ENCODE peak calls at places on chromosomes 3 and 15, in eight cellular contexts. One of them, this sample, is unnamed.

GRCh38 chr3:16370872-16371740 is 106.1 kb downstream of the OXNAD1 start:
- DNase-seq in HL-60: no peak
- DNase-seq in SK-N-SH: no peak
- DNase-seq in GM23338: peak
- DNase-seq in HepG2: no peak
- DNase-seq in A549: no peak
- DNase-seq in GM12878: no peak
- DNase-seq in HCT116: no peak
- DNase-seq in this sample: no peak

GRCh38 chr3:189304465-189305341 is 132.9 kb downstream of the TPRG1 start:
- DNase-seq in HL-60: no peak
- DNase-seq in SK-N-SH: no peak
- DNase-seq in GM23338: peak
- DNase-seq in HepG2: no peak
- DNase-seq in A549: peak
- DNase-seq in GM12878: no peak
- DNase-seq in HCT116: no peak
- DNase-seq in this sample: peak

GRCh38 chr3:156298938-156299337 is 178.6 kb downstream of the KCNAB1 start:
- DNase-seq in HL-60: no peak
- DNase-seq in SK-N-SH: no peak
- DNase-seq in GM23338: no peak
- DNase-seq in HepG2: no peak
- DNase-seq in A549: no peak
- DNase-seq in GM12878: no peak
- DNase-seq in HCT116: no peak
- DNase-seq in this sample: no peak

GRCh38 chr3:71425491-71426071 is 157.9 kb downstream of the FOXP1 start:
- DNase-seq in HL-60: no peak
- DNase-seq in SK-N-SH: no peak
- DNase-seq in GM23338: no peak
- DNase-seq in HepG2: no peak
- DNase-seq in A549: no peak
- DNase-seq in GM12878: no peak
- DNase-seq in HCT116: no peak
- DNase-seq in this sample: no peak

GRCh38 chr3:169362261-169362660 is 301.3 kb downstream of the MECOM start:
- DNase-seq in HL-60: no peak
- DNase-seq in SK-N-SH: no peak
- DNase-seq in GM23338: no peak
- DNase-seq in HepG2: no peak
- DNase-seq in A549: no peak
- DNase-seq in GM12878: no peak
- DNase-seq in HCT116: no peak
- DNase-seq in this sample: no peak

GRCh38 chr3:25711090-25711489 is 46.4 kb upstream of the TOP2B start:
- DNase-seq in HL-60: no peak
- DNase-seq in SK-N-SH: no peak
- DNase-seq in GM23338: no peak
- DNase-seq in HepG2: no peak
- DNase-seq in A549: no peak
- DNase-seq in GM12878: no peak
- DNase-seq in HCT116: no peak
- DNase-seq in this sample: no peak

GRCh38 chr3:27323087-27323570 is 46.1 kb downstream of the NEK10 start:
- DNase-seq in HL-60: no peak
- DNase-seq in SK-N-SH: no peak
- DNase-seq in GM23338: no peak
- DNase-seq in HepG2: no peak
- DNase-seq in A549: no peak
- DNase-seq in GM12878: no peak
- DNase-seq in HCT116: no peak
- DNase-seq in this sample: no peak

GRCh38 chr3:62242846-62243245 is 130.5 kb downstream of the FEZF2 start:
- DNase-seq in HL-60: no peak
- DNase-seq in SK-N-SH: no peak
- DNase-seq in GM23338: peak
- DNase-seq in HepG2: no peak
- DNase-seq in A549: no peak
- DNase-seq in GM12878: no peak
- DNase-seq in HCT116: no peak
- DNase-seq in this sample: no peak

GRCh38 chr15:29043731-29044485 is 158.1 kb downstream of the APBA2 start:
- DNase-seq in HL-60: no peak
- DNase-seq in SK-N-SH: peak
- DNase-seq in GM23338: no peak
- DNase-seq in HepG2: no peak
- DNase-seq in A549: no peak
- DNase-seq in GM12878: no peak
- DNase-seq in HCT116: no peak
- DNase-seq in this sample: no peak

GRCh38 chr3:4396006-4396405 is 71.1 kb downstream of the SUMF1 start:
- DNase-seq in HL-60: no peak
- DNase-seq in SK-N-SH: no peak
- DNase-seq in GM23338: no peak
- DNase-seq in HepG2: no peak
- DNase-seq in A549: no peak
- DNase-seq in GM12878: no peak
- DNase-seq in HCT116: no peak
- DNase-seq in this sample: no peak

GRCh38 chr3:113405180-113405579 is 36.1 kb downstream of the CFAP44 start:
- DNase-seq in HL-60: no peak
- DNase-seq in SK-N-SH: no peak
- DNase-seq in GM23338: no peak
- DNase-seq in HepG2: no peak
- DNase-seq in A549: no peak
- DNase-seq in GM12878: peak
- DNase-seq in HCT116: no peak
- DNase-seq in this sample: no peak

GRCh38 chr3:81592101-81592500 is 169.3 kb downstream of the GBE1 start:
- DNase-seq in HL-60: no peak
- DNase-seq in SK-N-SH: no peak
- DNase-seq in GM23338: peak
- DNase-seq in HepG2: no peak
- DNase-seq in A549: no peak
- DNase-seq in GM12878: no peak
- DNase-seq in HCT116: no peak
- DNase-seq in this sample: no peak

GRCh38 chr3:43621406-43621973 is 321 bp downstream of the ANO10 start:
- DNase-seq in HL-60: no peak
- DNase-seq in SK-N-SH: no peak
- DNase-seq in GM23338: no peak
- DNase-seq in HepG2: no peak
- DNase-seq in A549: no peak
- DNase-seq in GM12878: no peak
- DNase-seq in HCT116: no peak
- DNase-seq in this sample: no peak

GRCh38 chr3:97957617-97958311 is 14.5 kb downstream of the RIOX2 start:
- DNase-seq in HL-60: no peak
- DNase-seq in SK-N-SH: no peak
- DNase-seq in GM23338: no peak
- DNase-seq in HepG2: no peak
- DNase-seq in A549: no peak
- DNase-seq in GM12878: no peak
- DNase-seq in HCT116: no peak
- DNase-seq in this sample: no peak

GRCh38 chr15:69576035-69576526 is 123.5 kb downstream of the RPLP1 start:
- DNase-seq in HL-60: peak
- DNase-seq in SK-N-SH: peak
- DNase-seq in GM23338: peak
- DNase-seq in HepG2: no peak
- DNase-seq in A549: peak
- DNase-seq in GM12878: peak
- DNase-seq in HCT116: peak
- DNase-seq in this sample: no peak

GRCh38 chr3:138448631-138449030 is 14.2 kb downstream of the ESYT3 start:
- DNase-seq in HL-60: no peak
- DNase-seq in SK-N-SH: no peak
- DNase-seq in GM23338: no peak
- DNase-seq in HepG2: no peak
- DNase-seq in A549: no peak
- DNase-seq in GM12878: no peak
- DNase-seq in HCT116: no peak
- DNase-seq in this sample: no peak

GRCh38 chr15:70795311-70795665 is 31.9 kb upstream of the UACA start:
- DNase-seq in HL-60: no peak
- DNase-seq in SK-N-SH: no peak
- DNase-seq in GM23338: no peak
- DNase-seq in HepG2: peak
- DNase-seq in A549: peak
- DNase-seq in GM12878: no peak
- DNase-seq in HCT116: peak
- DNase-seq in this sample: peak

GRCh38 chr3:147379651-147380050 is 26.7 kb downstream of the ZIC4 start:
- DNase-seq in HL-60: no peak
- DNase-seq in SK-N-SH: no peak
- DNase-seq in GM23338: no peak
- DNase-seq in HepG2: no peak
- DNase-seq in A549: no peak
- DNase-seq in GM12878: no peak
- DNase-seq in HCT116: no peak
- DNase-seq in this sample: no peak

DNA sequence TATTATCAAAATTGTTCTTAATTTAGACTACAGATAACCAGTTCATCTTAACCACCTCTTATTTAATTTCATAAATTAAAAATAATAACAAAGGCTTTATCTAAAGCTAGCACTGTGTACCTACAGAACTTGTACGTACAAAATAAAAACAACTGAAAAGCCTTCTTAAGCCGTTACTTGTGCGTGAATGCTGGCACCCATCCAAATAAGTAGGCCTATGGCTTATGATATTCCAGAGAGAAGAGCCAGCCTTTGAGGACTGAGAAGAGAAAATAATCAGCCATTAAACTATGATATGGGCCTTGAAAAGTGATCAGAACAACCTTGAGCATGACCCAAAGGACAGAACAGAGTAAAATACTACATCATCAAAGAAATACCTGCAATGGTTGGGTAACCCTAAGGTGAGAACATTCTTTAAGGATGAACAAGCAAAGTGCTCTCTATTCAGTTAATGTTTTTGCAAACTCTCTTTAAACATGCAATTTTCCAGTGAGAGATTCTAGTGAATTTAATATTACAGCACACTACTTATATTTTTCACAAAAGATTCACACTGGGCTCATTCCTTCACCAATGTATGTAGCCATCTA is 7.5 kb upstream of the ACTC1 start:
- DNase-seq in HL-60: no peak
- DNase-seq in SK-N-SH: no peak
- DNase-seq in GM23338: no peak
- DNase-seq in HepG2: no peak
- DNase-seq in A549: no peak
- DNase-seq in GM12878: no peak
- DNase-seq in HCT116: no peak
- DNase-seq in this sample: no peak
- TF ChIP-seq REST in HL-60: no peak
- TF ChIP-seq REST in SK-N-SH: no peak
- TF ChIP-seq REST in GM23338: no peak
- TF ChIP-seq REST in HepG2: no peak
- TF ChIP-seq REST in A549: no peak
- TF ChIP-seq REST in GM12878: no peak
- TF ChIP-seq REST in HCT116: no peak
- TF ChIP-seq REST in this sample: no peak

DNA sequence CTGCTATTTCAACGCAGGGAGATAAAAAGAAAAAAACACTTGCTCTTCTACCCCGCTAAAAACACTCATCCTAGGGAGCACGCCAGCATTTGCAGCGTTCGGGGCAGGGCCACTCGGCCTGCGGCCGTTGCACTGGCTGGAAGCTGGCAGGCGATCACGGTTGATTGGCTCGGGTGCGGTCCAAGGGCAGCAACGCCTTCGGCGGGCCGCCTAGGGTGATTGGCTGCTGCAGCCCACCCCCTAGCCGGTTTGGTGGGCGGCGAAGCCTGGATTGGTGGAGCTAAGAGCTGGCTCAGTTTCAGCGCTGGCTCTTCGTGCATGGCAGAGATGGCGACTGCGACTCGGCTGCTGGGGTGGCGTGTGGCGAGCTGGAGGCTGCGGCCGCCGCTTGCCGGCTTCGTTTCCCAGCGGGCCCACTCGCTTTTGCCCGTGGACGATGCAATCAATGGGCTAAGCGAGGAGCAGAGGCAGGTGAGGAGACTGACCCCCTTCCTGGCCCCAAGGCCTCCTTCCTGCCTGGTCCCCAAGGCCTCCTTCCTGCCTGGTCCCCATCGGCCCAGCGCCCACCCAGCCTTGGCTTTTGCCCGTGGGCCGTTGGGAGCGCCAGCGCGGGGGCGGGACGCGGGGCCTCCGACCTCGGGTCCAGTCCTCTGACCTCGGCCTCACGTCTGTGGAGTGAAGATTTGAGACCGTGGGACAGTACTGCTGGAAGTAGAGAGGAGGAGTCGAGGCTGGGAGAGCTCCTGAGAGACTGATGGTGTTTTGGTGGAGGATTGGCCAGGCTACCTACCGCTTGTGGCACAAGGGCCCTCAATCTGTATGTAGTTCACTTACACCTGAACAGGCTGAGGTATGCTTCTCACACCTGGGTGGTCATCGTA is at the start of gene IVD:
- DNase-seq in HL-60: peak
- DNase-seq in SK-N-SH: peak
- DNase-seq in GM23338: peak
- DNase-seq in HepG2: peak
- DNase-seq in A549: peak
- DNase-seq in GM12878: peak
- DNase-seq in HCT116: peak
- DNase-seq in this sample: peak
- TF ChIP-seq REST in HL-60: no peak
- TF ChIP-seq REST in SK-N-SH: no peak
- TF ChIP-seq REST in GM23338: no peak
- TF ChIP-seq REST in HepG2: no peak
- TF ChIP-seq REST in A549: no peak
- TF ChIP-seq REST in GM12878: no peak
- TF ChIP-seq REST in HCT116: no peak
- TF ChIP-seq REST in this sample: no peak

DNA sequence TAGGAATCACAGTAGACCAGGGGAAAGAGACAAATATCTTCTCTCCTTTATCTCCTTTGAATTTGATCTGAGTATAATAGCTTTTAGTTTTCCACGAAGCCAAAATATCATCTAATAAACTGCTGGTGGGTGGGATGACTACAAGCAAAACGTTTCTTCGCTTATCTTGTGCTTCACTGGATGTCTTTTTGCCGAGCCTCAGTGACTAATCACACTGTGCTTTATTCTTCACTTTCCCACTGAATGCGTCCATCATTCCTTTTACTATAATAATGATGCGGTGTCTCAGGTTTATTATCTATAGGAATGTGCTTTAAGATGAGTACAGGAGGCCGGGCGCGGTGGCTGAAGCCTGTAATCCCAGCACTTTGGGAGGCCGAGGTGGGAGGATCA is 32.5 kb downstream of the CEP152 start:
- DNase-seq in HL-60: no peak
- DNase-seq in SK-N-SH: no peak
- DNase-seq in GM23338: no peak
- DNase-seq in HepG2: no peak
- DNase-seq in A549: no peak
- DNase-seq in GM12878: no peak
- DNase-seq in HCT116: no peak
- DNase-seq in this sample: no peak
- TF ChIP-seq REST in HL-60: no peak
- TF ChIP-seq REST in SK-N-SH: no peak
- TF ChIP-seq REST in GM23338: no peak
- TF ChIP-seq REST in HepG2: no peak
- TF ChIP-seq REST in A549: no peak
- TF ChIP-seq REST in GM12878: no peak
- TF ChIP-seq REST in HCT116: no peak
- TF ChIP-seq REST in this sample: no peak

GRCh38 chr3:175273573-175273972 is 414.4 kb downstream of the NAALADL2 start:
- DNase-seq in HL-60: no peak
- DNase-seq in SK-N-SH: no peak
- DNase-seq in GM23338: no peak
- DNase-seq in HepG2: no peak
- DNase-seq in A549: no peak
- DNase-seq in GM12878: no peak
- DNase-seq in HCT116: no peak
- DNase-seq in this sample: no peak
- TF ChIP-seq REST in HL-60: no peak
- TF ChIP-seq REST in SK-N-SH: no peak
- TF ChIP-seq REST in GM23338: no peak
- TF ChIP-seq REST in HepG2: no peak
- TF ChIP-seq REST in A549: no peak
- TF ChIP-seq REST in GM12878: no peak
- TF ChIP-seq REST in HCT116: no peak
- TF ChIP-seq REST in this sample: no peak